ENCODE peak calls at places on chromosome 17, in ten cellular contexts. F is midbrain; D is pancreas; H is fibroblast of the conjunctiva; J is iPS-NIHi11; V is NCI-H187 treated with DMSO at 0.1 percent for 48 hours; G is HEK293T; A is stimulated activated CD4-positive, alpha-beta T cell treated with anti-CD3 and anti-CD28 coated beads, Interleukin-2, amount 100 ng/mL, for 48 hours; C is HTR-8/SVneo; E is cardiac muscle cell. W is an unnamed sample.

GRCh38 chr17:18368948-18369347 is 5.6 kb upstream of the SHMT1 start:
- DNase-seq in E (no peak), F (no peak), H (no peak), J (no peak), G (no peak), C (peak), D (no peak), A (no peak), V (no peak), W (no peak)

GRCh38 chr17:68197091-68197996 is 50.5 kb upstream of the AMZ2 start:
- DNase-seq in F (no peak), J (peak), D (no peak), C (no peak), E (no peak), G (no peak), V (no peak), A (no peak), H (no peak), W (no peak)

GRCh38 chr17:72387487-72387886 is 266.7 kb downstream of the SOX9 start:
- DNase-seq in V (no peak), C (peak), G (no peak), D (no peak), F (no peak), H (peak), J (no peak), A (no peak), E (no peak), W (peak)

GRCh38 chr17:21252875-21253645 is at the start of gene NATD1:
- DNase-seq in F (peak), E (peak), V (no peak), H (peak), G (peak), J (peak), C (peak), D (peak), A (peak), W (peak)

GRCh38 chr17:21004016-21004930 is 38.5 kb downstream of the USP22 start:
- DNase-seq in C (no peak), V (no peak), F (peak), E (no peak), H (no peak), A (no peak), D (no peak), G (no peak), J (no peak), W (no peak)

GRCh38 chr17:6393368-6393952 is 41.5 kb downstream of the AIPL1 start:
- DNase-seq in A (no peak), C (no peak), V (no peak), H (no peak), G (no peak), J (no peak), F (no peak), D (no peak), E (no peak), W (no peak)

GRCh38 chr17:38864636-38865398 is 5.0 kb upstream of the LASP1 start:
- DNase-seq in D (no peak), G (no peak), E (peak), F (no peak), V (no peak), H (no peak), A (no peak), C (peak), J (no peak), W (no peak)

GRCh38 chr17:65953316-65954147 is 238.4 kb downstream of the CEP112 start:
- DNase-seq in H (no peak), D (no peak), G (no peak), A (no peak), F (no peak), J (no peak), V (no peak), E (peak), C (no peak), W (no peak)